ENCODE peak calls at places on chromosomes 4 and X, in six cellular contexts. X is kidney epithelial cell, A is MCF 10A, J is pancreas, Y is T-helper 2 cell, G is LHCN-M2. Q is an unnamed sample.

GRCh38 chr4:33425916-33426315 is 2705.7 kb downstream of the PCDH7 start:
- DNase-seq in Y (no peak), G (no peak), A (no peak), X (no peak), J (no peak), Q (no peak)

GRCh38 chrX:7568597-7568996 is 274.4 kb upstream of the VCX start:
- DNase-seq in J (no peak), X (no peak), A (no peak), G (no peak), Y (no peak), Q (no peak)

GRCh38 chr4:154660052-154660451 is 47.6 kb upstream of the FGG start:
- DNase-seq in A (no peak), X (no peak), Y (no peak), J (peak; percentile 75), G (peak; percentile 1), Q (no peak)

GRCh38 chr4:104743141-104743748 is 248.6 kb upstream of the CXXC4 start:
- DNase-seq in A (no peak), G (no peak), J (no peak), X (no peak), Y (no peak), Q (no peak)

GRCh38 chr4:154985673-154986072 is 204.6 kb downstream of the RBM46 start:
- DNase-seq in X (no peak), A (peak; percentile 19), J (no peak), G (no peak), Y (no peak), Q (no peak)

GRCh38 chr4:37568494-37568893 is 117.7 kb downstream of the RELL1 start:
- DNase-seq in A (no peak), G (no peak), Y (no peak), X (no peak), J (no peak), Q (no peak)

GRCh38 chrX:47571215-47571614 is 10.2 kb downstream of the ARAF start:
- DNase-seq in Y (no peak), A (no peak), X (no peak), G (no peak), J (no peak), Q (no peak)

GRCh38 chrX:132751043-132751690 is 207.3 kb downstream of the HS6ST2 start:
- DNase-seq in X (no peak), Y (no peak), G (peak; percentile 84), A (no peak), J (no peak), Q (no peak)

GRCh38 chr4:83109480-83110221 is 4.9 kb downstream of the PLAC8 start:
- DNase-seq in G (peak; percentile 30), A (no peak), Y (peak; percentile 11), X (no peak), J (peak; percentile 9), Q (no peak)

GRCh38 chrX:109472939-109473713 is 8.8 kb downstream of the GUCY2F start:
- DNase-seq in J (no peak), X (peak; percentile 32), A (peak; percentile 59), G (peak; percentile 59), Y (no peak), Q (peak; percentile 23)